ENCODE peak calls at places on chromosomes 11 and 22, in five cellular contexts. J is A549, W is H1, N is GM12878, H is K562. L is an unnamed sample.

GRCh38 chr22:21074092-21074715 is 28.5 kb downstream of the LRRC74B start:
- DNase-seq in J (peak; percentile 25), W (no peak), N (no peak), H (no peak), L (no peak)

GRCh38 chr11:2670541-2671100 is 29.2 kb downstream of the KCNQ1OT1 start:
- DNase-seq in J (no peak), W (no peak), N (no peak), H (no peak), L (no peak)

GRCh38 chr11:112363527-112363926 is 102.9 kb upstream of the PLET1 start:
- DNase-seq in J (no peak), W (no peak), N (no peak), H (no peak), L (no peak)

GRCh38 chr11:10305964-10306918 is 1.4 kb downstream of the ADM start:
- DNase-seq in J (peak; percentile 31), W (no peak), N (no peak), H (peak; percentile 9), L (no peak)

GRCh38 chr22:19142394-19142793 is 2.1 kb downstream of the ESS2 start:
- DNase-seq in J (no peak), W (no peak), N (no peak), H (no peak), L (no peak)

GRCh38 chr11:20156876-20157613 is 3.2 kb downstream of the DBX1 start:
- DNase-seq in J (no peak), W (no peak), N (no peak), H (no peak), L (no peak)

GRCh38 chr11:13745165-13745564 is 76.7 kb downstream of the FAR1 start:
- DNase-seq in J (no peak), W (no peak), N (no peak), H (no peak), L (no peak)

GRCh38 chr11:133945087-133945974 is 11.4 kb downstream of the IGSF9B start:
- DNase-seq in J (no peak), W (no peak), N (no peak), H (no peak), L (no peak)

GRCh38 chr11:112965601-112966125 is 4.4 kb downstream of the NCAM1 start:
- DNase-seq in J (no peak), W (no peak), N (no peak), H (no peak), L (no peak)

GRCh38 chr11:33542921-33543320 is 157.7 kb downstream of the C11orf91 start:
- DNase-seq in J (peak; percentile 86), W (peak; percentile 34), N (no peak), H (peak; percentile 62), L (peak; percentile 23)

DNA sequence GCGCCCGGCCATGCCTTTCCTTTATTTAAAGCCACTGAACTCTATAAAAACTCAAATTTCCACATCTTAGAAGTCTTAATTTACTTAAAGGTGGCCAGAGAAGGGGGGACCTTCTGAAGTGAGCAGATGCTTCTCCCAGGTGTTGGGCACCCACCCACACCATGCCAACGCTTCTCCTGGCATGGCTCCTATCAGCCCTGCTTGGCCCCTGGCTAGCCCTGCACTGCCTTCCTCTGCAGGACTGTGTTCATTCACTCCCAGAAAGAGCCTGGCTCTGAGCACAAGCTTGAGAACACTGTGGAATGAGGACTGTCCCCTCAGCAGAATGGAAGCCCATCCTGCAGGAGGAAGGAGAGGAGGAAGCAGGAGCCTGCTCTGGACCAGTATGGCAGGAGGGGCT is 34.6 kb upstream of the ARFGAP3 start:
- DNase-seq in J (no peak), W (no peak), N (no peak), H (no peak), L (no peak)
- TF ChIP-seq KDM1A in J (no peak), W (no peak), N (no peak), H (no peak), L (no peak)

GRCh38 chr11:296206-296975 is 2.9 kb downstream of the IFITM5 start:
- DNase-seq in J (no peak), W (no peak), N (no peak), H (no peak), L (no peak)
- TF ChIP-seq KDM1A in J (no peak), W (no peak), N (no peak), H (no peak), L (no peak)

GRCh38 chr22:43473031-43473430 is 61.2 kb downstream of the MPPED1 start:
- DNase-seq in J (no peak), W (no peak), N (no peak), H (no peak), L (no peak)
- TF ChIP-seq KDM1A in J (no peak), W (no peak), N (no peak), H (no peak), L (no peak)

DNA sequence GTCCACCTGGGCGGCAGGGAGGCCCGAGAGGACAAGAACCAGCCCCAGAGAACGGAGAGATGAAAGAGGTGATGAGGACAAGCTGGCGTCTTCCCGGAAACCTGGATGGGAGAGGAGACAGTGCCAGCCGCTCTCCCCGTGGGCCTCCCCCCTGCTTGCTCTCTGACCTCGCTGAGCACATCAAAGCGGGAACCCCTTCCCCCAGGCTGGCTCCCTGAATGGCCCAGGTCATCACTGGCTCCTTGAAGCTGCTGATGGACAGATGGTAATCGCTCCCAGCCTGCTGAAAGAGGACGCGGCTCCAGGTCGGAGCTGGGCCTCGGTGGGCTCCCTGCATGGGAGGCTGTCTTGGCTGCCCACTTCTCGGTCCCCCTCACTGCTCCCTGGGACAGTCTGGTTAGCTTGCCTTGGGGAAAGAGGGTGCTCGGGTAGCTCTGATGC is 18.4 kb downstream of the RPUSD4 start:
- DNase-seq in J (no peak), W (no peak), N (no peak), H (no peak), L (peak; percentile 76)
- TF ChIP-seq KDM1A in J (no peak), W (no peak), N (no peak), H (no peak), L (peak; percentile 51)

GRCh38 chr22:49976439-49977175 is 16.0 kb downstream of the PIM3 start:
- DNase-seq in J (no peak), W (no peak), N (peak; percentile 67), H (no peak), L (no peak)

GRCh38 chr22:49972163-49973017 is 11.8 kb downstream of the PIM3 start:
- DNase-seq in J (no peak), W (no peak), N (no peak), H (no peak), L (no peak)

GRCh38 chr22:49973018-49973965 is 12.7 kb downstream of the PIM3 start:
- DNase-seq in J (no peak), W (no peak), N (no peak), H (no peak), L (no peak)

GRCh38 chr22:49977578-49977977 is 17.0 kb downstream of the PIM3 start:
- DNase-seq in J (no peak), W (no peak), N (no peak), H (no peak), L (no peak)

DNA sequence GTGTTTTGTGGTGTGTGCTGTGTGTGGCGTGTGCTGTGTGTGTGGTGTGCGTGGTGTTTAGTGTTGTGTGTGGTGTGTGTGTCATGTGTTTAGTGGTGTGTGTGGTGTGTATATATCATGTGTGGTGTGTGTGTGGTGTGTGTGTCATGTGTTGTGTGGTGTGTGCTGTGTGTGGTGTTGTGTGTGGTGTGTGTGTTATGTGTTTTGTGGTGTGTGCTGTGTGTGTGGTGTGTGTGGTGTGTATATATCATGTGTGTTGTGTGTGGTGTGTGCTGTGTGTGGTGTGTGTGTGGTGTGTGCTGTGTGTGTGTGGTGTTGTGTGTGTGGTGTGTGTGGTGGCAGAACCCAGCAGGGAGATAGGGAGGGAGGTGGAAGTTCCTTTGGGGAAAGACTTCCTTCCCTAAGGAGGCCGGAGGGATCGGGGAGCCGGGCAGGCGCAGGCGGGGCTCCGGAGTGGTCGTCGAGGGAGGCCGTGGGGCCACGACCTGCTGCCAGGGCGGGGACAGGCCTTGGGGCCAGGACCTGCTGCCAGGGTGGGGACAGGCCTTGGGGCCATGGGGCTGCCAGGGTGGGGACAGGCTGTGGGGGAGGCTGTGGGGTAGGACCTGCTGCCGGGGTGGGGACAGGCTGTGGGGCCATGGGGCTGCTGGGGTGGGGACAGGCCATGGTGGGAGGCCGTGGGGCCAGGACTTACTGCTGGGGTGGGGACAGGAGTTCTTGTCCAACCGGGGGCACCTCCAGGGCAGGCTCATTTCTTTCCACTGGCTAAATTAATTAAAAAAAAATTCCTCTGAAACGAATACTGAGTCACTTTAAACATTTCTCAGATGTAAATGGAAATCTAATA is 15.2 kb downstream of the PIM3 start:
- DNase-seq in J (no peak), W (no peak), N (no peak), H (peak; percentile 46), L (no peak)
- TF ChIP-seq KDM1A in J (no peak), W (no peak), N (no peak), H (no peak), L (no peak)

DNA sequence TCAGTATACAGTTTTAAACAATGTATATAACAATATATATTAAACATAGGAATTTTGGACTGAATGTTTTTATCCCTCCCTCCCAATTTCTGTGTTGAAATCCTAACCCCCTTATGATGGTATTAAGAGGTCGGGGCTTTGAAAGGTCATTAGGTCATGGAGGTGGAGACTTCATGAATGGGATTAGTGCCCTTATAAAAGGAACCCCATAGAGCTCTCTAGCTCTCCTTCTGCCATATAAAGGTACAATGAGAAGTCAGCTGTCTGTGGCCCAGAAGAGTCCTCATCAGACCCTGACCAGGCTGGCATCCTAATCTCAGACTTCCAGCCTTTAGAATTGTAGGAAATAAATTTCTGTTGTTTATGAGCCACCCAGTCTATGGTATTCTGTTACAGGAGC is 6.5 kb downstream of the NNMT start:
- DNase-seq in J (no peak), W (no peak), N (no peak), H (no peak), L (no peak)
- TF ChIP-seq KDM1A in J (no peak), W (no peak), N (no peak), H (no peak), L (no peak)

GRCh38 chr22:36221799-36222751 is 17.3 kb downstream of the APOL2 start:
- DNase-seq in J (peak; percentile 19), W (peak; percentile 15), N (no peak), H (peak; percentile 40), L (peak; percentile 37)
- TF ChIP-seq KDM1A in J (no peak), W (no peak), N (no peak), H (no peak), L (no peak)

L was measured in HepG2.